ENCODE peak calls at places on chromosome 13, in five cellular contexts. Q, M, A, V and D are unnamed samples.

GRCh38 chr13:94548382-94549240 is 47.3 kb downstream of the TGDS start:
- DNase-seq in V (peak; percentile 40), A (no peak), Q (peak; percentile 34), M (peak; percentile 55), D (no peak)

GRCh38 chr13:45108716-45109706 is 11.3 kb upstream of the GTF2F2 start:
- DNase-seq in A (peak; percentile 76), M (peak; percentile 99), V (peak; percentile 95), Q (no peak), D (peak; percentile 15)

GRCh38 chr13:92224825-92225224 is 826.4 kb downstream of the GPC5 start:
- DNase-seq in V (no peak), Q (no peak), A (no peak), M (no peak), D (no peak)

GRCh38 chr13:43611631-43612416 is 174.9 kb downstream of the ENOX1 start:
- DNase-seq in Q (no peak), A (no peak), V (no peak), M (no peak), D (no peak)

GRCh38 chr13:36275190-36276002 is 22.2 kb downstream of the CCDC169 start:
- DNase-seq in M (peak; percentile 90), A (peak; percentile 79), Q (peak; percentile 45), V (peak; percentile 82), D (no peak)

GRCh38 chr13:113897966-113898365 is 34.1 kb upstream of the GAS6 start:
- DNase-seq in Q (no peak), V (no peak), M (no peak), A (peak; percentile 54), D (no peak)

GRCh38 chr13:33186851-33187250 is 98.7 kb downstream of the STARD13 start:
- DNase-seq in Q (no peak), V (peak; percentile 92), A (peak; percentile 57), M (peak; percentile 90), D (no peak)

GRCh38 chr13:62643007-62643483 is 1227.4 kb upstream of the PCDH20 start:
- DNase-seq in A (peak; percentile 34), M (peak; percentile 49), Q (no peak), V (peak; percentile 39), D (no peak)

GRCh38 chr13:34667356-34668218 is 274.5 kb upstream of the NBEA start:
- DNase-seq in M (no peak), A (no peak), Q (no peak), V (no peak), D (no peak)

GRCh38 chr13:45674908-45675307 is 27.2 kb upstream of the CBY2 start:
- DNase-seq in V (peak; percentile 50), M (peak; percentile 51), A (peak; percentile 98), Q (no peak), D (no peak)

GRCh38 chr13:98220188-98220765 is 43.2 kb upstream of the RNF113B start:
- DNase-seq in M (no peak), Q (no peak), A (peak; percentile 42), V (no peak), D (no peak)

GRCh38 chr13:37194428-37194861 is 89.0 kb upstream of the CSNK1A1L start:
- DNase-seq in A (peak; percentile 39), Q (no peak), M (peak; percentile 61), V (peak; percentile 65), D (no peak)

GRCh38 chr13:85582890-85583289 is 216.3 kb downstream of the SLITRK6 start:
- DNase-seq in A (no peak), Q (no peak), M (peak; percentile 4), V (peak; percentile 8), D (no peak)

GRCh38 chr13:23025848-23026608 is 154.8 kb upstream of the SGCG start:
- DNase-seq in M (no peak), V (no peak), A (no peak), Q (no peak), D (no peak)

GRCh38 chr13:23945612-23946011 is 48.3 kb upstream of the C1QTNF9B start:
- DNase-seq in V (no peak), Q (no peak), A (no peak), M (no peak), D (no peak)

GRCh38 chr13:30832377-30832776 is 73.7 kb upstream of the MEDAG start:
- DNase-seq in V (no peak), A (no peak), Q (no peak), M (no peak), D (no peak)

GRCh38 chr13:27182844-27183497 is 11.4 kb upstream of the USP12 start:
- DNase-seq in M (peak; percentile 56), Q (no peak), V (peak; percentile 79), A (peak; percentile 81), D (peak; percentile 69)

GRCh38 chr13:27370305-27370853 is 54.0 kb upstream of the GTF3A start:
- DNase-seq in V (no peak), M (no peak), A (no peak), Q (no peak), D (no peak)

GRCh38 chr13:31161583-31162150 is at the start of gene HSPH1:
- DNase-seq in Q (peak; percentile 76), A (peak; percentile 99), V (peak; percentile 98), M (peak; percentile 99), D (peak; percentile 100)

GRCh38 chr13:51619614-51620013 is 35.4 kb downstream of the WDFY2 start:
- DNase-seq in V (peak; percentile 78), A (peak; percentile 51), M (peak; percentile 54), Q (no peak), D (no peak)

GRCh38 chr13:113297370-113297871 is 382 bp downstream of the LAMP1 start:
- DNase-seq in A (peak; percentile 44), V (peak; percentile 49), M (peak; percentile 37), Q (no peak), D (no peak)

GRCh38 chr13:63636231-63636993 is 2220.8 kb upstream of the PCDH20 start:
- DNase-seq in Q (peak; percentile 14), V (peak; percentile 5), M (peak; percentile 42), A (no peak), D (no peak)